ENCODE peak calls at places on chromosome 6, in ten cellular contexts. F is AG20443, E is cardiac fibroblast, Z is SW480, K is skeletal muscle cell, Y is T-cell, I is pancreas, M is lung microvascular endothelial cell, Q is NCI-H1105 treated with DMSO at 0.1 percent for 48 hours, D is astrocyte of the spinal cord. J is an unnamed sample.

GRCh38 chr6:116969211-116969863 is 92.3 kb downstream of the RFX6 start:
- DNase-seq in F (peak; percentile 62), E (peak; percentile 60), Z (peak; percentile 60), K (no peak), Y (no peak), I (no peak), M (peak; percentile 70), Q (peak; percentile 74), D (peak; percentile 50), J (no peak)

GRCh38 chr6:4817551-4817950 is 41.3 kb downstream of the CDYL start:
- DNase-seq in F (no peak), E (no peak), Z (no peak), K (no peak), Y (no peak), I (no peak), M (no peak), Q (no peak), D (peak; percentile 44), J (no peak)

GRCh38 chr6:84804720-84805119 is 40.3 kb upstream of the TBX18 start:
- DNase-seq in F (peak; percentile 13), E (no peak), Z (no peak), K (no peak), Y (no peak), I (no peak), M (no peak), Q (no peak), D (peak; percentile 60), J (no peak)

GRCh38 chr6:54291146-54291545 is 17.1 kb upstream of the TINAG start:
- DNase-seq in F (peak; percentile 44), E (peak; percentile 21), Z (no peak), K (peak; percentile 45), Y (no peak), I (no peak), M (peak; percentile 59), Q (no peak), D (peak; percentile 84), J (no peak)

GRCh38 chr6:21678990-21679389 is 85.4 kb downstream of the SOX4 start:
- DNase-seq in F (peak; percentile 27), E (peak; percentile 50), Z (no peak), K (no peak), Y (no peak), I (no peak), M (no peak), Q (no peak), D (peak; percentile 50), J (no peak)

GRCh38 chr6:161740486-161740885 is 466.6 kb upstream of the AGPAT4 start:
- DNase-seq in F (no peak), E (no peak), Z (no peak), K (peak; percentile 8), Y (no peak), I (no peak), M (no peak), Q (no peak), D (no peak), J (no peak)

GRCh38 chr6:131948692-131949614 is 2.2 kb downstream of the CCN2 start:
- DNase-seq in F (no peak), E (peak; percentile 92), Z (no peak), K (no peak), Y (no peak), I (no peak), M (peak; percentile 70), Q (no peak), D (peak; percentile 84), J (no peak)

GRCh38 chr6:55794136-55794812 is 81.1 kb downstream of the BMP5 start:
- DNase-seq in F (peak; percentile 9), E (peak; percentile 30), Z (no peak), K (peak; percentile 29), Y (no peak), I (no peak), M (no peak), Q (no peak), D (peak; percentile 87), J (no peak)

GRCh38 chr6:117477988-117478852 is 4.3 kb upstream of the DCBLD1 start:
- DNase-seq in F (peak; percentile 18), E (peak; percentile 26), Z (peak; percentile 10), K (no peak), Y (no peak), I (no peak), M (peak; percentile 56), Q (peak; percentile 15), D (no peak), J (no peak)

GRCh38 chr6:24951831-24952299 is 16.1 kb upstream of the RIPOR2 start:
- DNase-seq in F (no peak), E (no peak), Z (peak; percentile 11), K (no peak), Y (peak; percentile 57), I (no peak), M (no peak), Q (no peak), D (no peak), J (no peak)

GRCh38 chr6:39961178-39961577 is 26.9 kb upstream of the MOCS1 start:
- DNase-seq in F (peak; percentile 24), E (peak; percentile 60), Z (peak; percentile 2), K (peak; percentile 41), Y (no peak), I (no peak), M (no peak), Q (no peak), D (no peak), J (no peak)

GRCh38 chr6:41779793-41780622 is at the start of gene FRS3:
- DNase-seq in F (peak; percentile 99), E (peak; percentile 97), Z (peak; percentile 86), K (peak; percentile 73), Y (peak; percentile 96), I (peak; percentile 100), M (peak; percentile 97), Q (peak; percentile 89), D (peak; percentile 95), J (peak; percentile 100)

GRCh38 chr6:121235386-121235785 is 98.9 kb downstream of the TBC1D32 start:
- DNase-seq in F (no peak), E (no peak), Z (no peak), K (no peak), Y (no peak), I (no peak), M (no peak), Q (no peak), D (no peak), J (no peak)

GRCh38 chr6:133889557-133890301 is 816 bp downstream of the TCF21 start:
- DNase-seq in F (no peak), E (peak; percentile 68), Z (no peak), K (no peak), Y (no peak), I (peak; percentile 56), M (no peak), Q (no peak), D (peak; percentile 60), J (no peak)

GRCh38 chr6:31712296-31712695 is 2.9 kb upstream of the LY6G6D start:
- DNase-seq in F (no peak), E (no peak), Z (peak; percentile 74), K (no peak), Y (no peak), I (no peak), M (no peak), Q (no peak), D (no peak), J (no peak)

GRCh38 chr6:41894366-41895299 is 542 bp downstream of the USP49 start:
- DNase-seq in F (no peak), E (peak; percentile 11), Z (no peak), K (no peak), Y (no peak), I (peak; percentile 74), M (peak; percentile 16), Q (peak; percentile 55), D (no peak), J (no peak)

GRCh38 chr6:161273356-161273751 is 507 bp downstream of the AGPAT4 start:
- DNase-seq in F (peak; percentile 37), E (peak; percentile 75), Z (no peak), K (no peak), Y (peak; percentile 53), I (peak; percentile 57), M (peak; percentile 88), Q (peak; percentile 83), D (peak; percentile 72), J (no peak)

J was measured in stimulated activated effector memory CD8-positive, alpha-beta T cell treated with anti-CD3 and anti-CD28 coated beads, Interleukin-12 subunit alpha, Interleukin-12 subunit beta, amount 100 ng/mL, for 72 hours.